ENCODE peak calls at places on chromosomes 11 and 22, in four cellular contexts. One of them, this sample, is unnamed.

GRCh38 chr11:128553662-128554392 is 33.5 kb downstream of the ETS1 start:
- DNase-seq in brain microvascular endothelial cell: no peak
- DNase-seq in progenitor cell of endocrine pancreas: no peak
- DNase-seq in NCI-H2081: no peak
- DNase-seq in this sample: no peak

GRCh38 chr11:12577746-12578644 is 96.2 kb upstream of the TEAD1 start:
- DNase-seq in brain microvascular endothelial cell: no peak
- DNase-seq in progenitor cell of endocrine pancreas: no peak
- DNase-seq in NCI-H2081: no peak
- DNase-seq in this sample: no peak

GRCh38 chr11:59676205-59676604 is 7.4 kb upstream of the PATL1 start:
- DNase-seq in brain microvascular endothelial cell: no peak
- DNase-seq in progenitor cell of endocrine pancreas: no peak
- DNase-seq in NCI-H2081: no peak
- DNase-seq in this sample: no peak

GRCh38 chr22:23012081-23012622 is 58.2 kb upstream of the GNAZ start:
- DNase-seq in progenitor cell of endocrine pancreas: no peak
- DNase-seq in NCI-H2081: no peak
- DNase-seq in brain microvascular endothelial cell: no peak
- DNase-seq in this sample: no peak

GRCh38 chr22:19892249-19892879 is 37.7 kb upstream of the GNB1L start:
- DNase-seq in progenitor cell of endocrine pancreas: no peak
- DNase-seq in brain microvascular endothelial cell: peak; percentile 22
- DNase-seq in NCI-H2081: no peak
- DNase-seq in this sample: no peak

GRCh38 chr22:31127181-31127772 is 4.5 kb downstream of the INPP5J start:
- DNase-seq in brain microvascular endothelial cell: no peak
- DNase-seq in progenitor cell of endocrine pancreas: no peak
- DNase-seq in NCI-H2081: no peak
- DNase-seq in this sample: no peak

GRCh38 chr11:113992459-113993105 is 17.7 kb downstream of the HTR3A start:
- DNase-seq in progenitor cell of endocrine pancreas: no peak
- DNase-seq in brain microvascular endothelial cell: no peak
- DNase-seq in NCI-H2081: peak; percentile 57
- DNase-seq in this sample: no peak

GRCh38 chr11:565921-566509 is 5.2 kb downstream of the RASSF7 start:
- DNase-seq in brain microvascular endothelial cell: no peak
- DNase-seq in progenitor cell of endocrine pancreas: no peak
- DNase-seq in NCI-H2081: no peak
- DNase-seq in this sample: no peak

GRCh38 chr22:32528316-32528715 is 53.7 kb downstream of the FBXO7 start:
- DNase-seq in NCI-H2081: no peak
- DNase-seq in progenitor cell of endocrine pancreas: no peak
- DNase-seq in brain microvascular endothelial cell: no peak
- DNase-seq in this sample: no peak

GRCh38 chr11:3340025-3340424 is 38.9 kb downstream of the ZNF195 start:
- DNase-seq in brain microvascular endothelial cell: peak; percentile 90
- DNase-seq in progenitor cell of endocrine pancreas: no peak
- DNase-seq in NCI-H2081: no peak
- DNase-seq in this sample: no peak

GRCh38 chr22:32710896-32711295 is 90.6 kb upstream of the TIMP3 start:
- DNase-seq in NCI-H2081: no peak
- DNase-seq in brain microvascular endothelial cell: no peak
- DNase-seq in progenitor cell of endocrine pancreas: no peak
- DNase-seq in this sample: no peak

GRCh38 chr11:71488086-71488967 is 35.3 kb downstream of the NADSYN1 start:
- DNase-seq in NCI-H2081: no peak
- DNase-seq in brain microvascular endothelial cell: peak; percentile 52
- DNase-seq in progenitor cell of endocrine pancreas: no peak
- DNase-seq in this sample: peak; percentile 28

GRCh38 chr22:38034278-38034882 is 22.8 kb upstream of the PICK1 start:
- DNase-seq in progenitor cell of endocrine pancreas: no peak
- DNase-seq in NCI-H2081: no peak
- DNase-seq in brain microvascular endothelial cell: peak; percentile 91
- DNase-seq in this sample: peak; percentile 92

GRCh38 chr11:6438979-6439571 is 1.7 kb downstream of the HPX start:
- DNase-seq in brain microvascular endothelial cell: peak; percentile 35
- DNase-seq in progenitor cell of endocrine pancreas: peak; percentile 26
- DNase-seq in NCI-H2081: peak; percentile 49
- DNase-seq in this sample: no peak

GRCh38 chr11:126857860-126858808 is 142.4 kb downstream of the KIRREL3 start:
- DNase-seq in progenitor cell of endocrine pancreas: no peak
- DNase-seq in brain microvascular endothelial cell: no peak
- DNase-seq in NCI-H2081: peak; percentile 98
- DNase-seq in this sample: no peak

GRCh38 chr22:32076726-32077550 is 33.9 kb downstream of the SLC5A1 start:
- DNase-seq in progenitor cell of endocrine pancreas: no peak
- DNase-seq in brain microvascular endothelial cell: no peak
- DNase-seq in NCI-H2081: no peak
- DNase-seq in this sample: no peak

GRCh38 chr22:50307891-50308596 is 598 bp upstream of the PLXNB2 start:
- DNase-seq in brain microvascular endothelial cell: no peak
- DNase-seq in progenitor cell of endocrine pancreas: no peak
- DNase-seq in NCI-H2081: no peak
- DNase-seq in this sample: no peak

GRCh38 chr11:84780689-84781293 is 846.4 kb downstream of the DLG2 start:
- DNase-seq in progenitor cell of endocrine pancreas: no peak
- DNase-seq in brain microvascular endothelial cell: peak; percentile 2
- DNase-seq in NCI-H2081: peak; percentile 30
- DNase-seq in this sample: no peak

GRCh38 chr11:78188809-78189724 is at the start of gene USP35:
- DNase-seq in progenitor cell of endocrine pancreas: no peak
- DNase-seq in brain microvascular endothelial cell: no peak
- DNase-seq in NCI-H2081: no peak
- DNase-seq in this sample: peak; percentile 78

GRCh38 chr11:125517116-125517804 is 21.2 kb upstream of the FEZ1 start:
- DNase-seq in brain microvascular endothelial cell: peak; percentile 83
- DNase-seq in progenitor cell of endocrine pancreas: no peak
- DNase-seq in NCI-H2081: no peak
- DNase-seq in this sample: no peak

GRCh38 chr22:43262990-43263644 is 76.2 kb upstream of the TTLL12 start:
- DNase-seq in brain microvascular endothelial cell: peak; percentile 48
- DNase-seq in progenitor cell of endocrine pancreas: no peak
- DNase-seq in NCI-H2081: no peak
- DNase-seq in this sample: no peak

GRCh38 chr11:43576834-43577521 is 103.6 kb upstream of the HSD17B12 start:
- DNase-seq in brain microvascular endothelial cell: peak; percentile 43
- DNase-seq in NCI-H2081: no peak
- DNase-seq in progenitor cell of endocrine pancreas: no peak
- DNase-seq in this sample: no peak

GRCh38 chr22:41762980-41763779 is 37.3 kb upstream of the CCDC134 start:
- DNase-seq in progenitor cell of endocrine pancreas: peak; percentile 12
- DNase-seq in brain microvascular endothelial cell: peak; percentile 9
- DNase-seq in NCI-H2081: peak; percentile 62
- DNase-seq in this sample: peak; percentile 37

GRCh38 chr11:12362857-12363256 is 14.5 kb upstream of the PARVA start:
- DNase-seq in progenitor cell of endocrine pancreas: no peak
- DNase-seq in brain microvascular endothelial cell: no peak
- DNase-seq in NCI-H2081: no peak
- DNase-seq in this sample: no peak

GRCh38 chr22:45599836-45600577 is 71.6 kb upstream of the ATXN10 start:
- DNase-seq in brain microvascular endothelial cell: no peak
- DNase-seq in progenitor cell of endocrine pancreas: no peak
- DNase-seq in NCI-H2081: no peak
- DNase-seq in this sample: no peak

GRCh38 chr11:74710291-74710938 is 20.8 kb downstream of the CHRDL2 start:
- DNase-seq in progenitor cell of endocrine pancreas: no peak
- DNase-seq in brain microvascular endothelial cell: peak; percentile 35
- DNase-seq in NCI-H2081: no peak
- DNase-seq in this sample: no peak

GRCh38 chr11:47861762-47862161 is 13.6 kb upstream of the NUP160 start:
- DNase-seq in NCI-H2081: no peak
- DNase-seq in progenitor cell of endocrine pancreas: no peak
- DNase-seq in brain microvascular endothelial cell: peak; percentile 51
- DNase-seq in this sample: no peak

GRCh38 chr11:130522284-130522961 is 74.0 kb downstream of the ADAMTS15 start:
- DNase-seq in progenitor cell of endocrine pancreas: peak; percentile 23
- DNase-seq in NCI-H2081: no peak
- DNase-seq in brain microvascular endothelial cell: peak; percentile 93
- DNase-seq in this sample: peak; percentile 97

GRCh38 chr11:102994101-102994500 is 38.6 kb upstream of the MMP13 start:
- DNase-seq in progenitor cell of endocrine pancreas: no peak
- DNase-seq in brain microvascular endothelial cell: no peak
- DNase-seq in NCI-H2081: no peak
- DNase-seq in this sample: no peak

GRCh38 chr11:95341246-95341645 is 110.2 kb upstream of the SESN3 start:
- DNase-seq in brain microvascular endothelial cell: no peak
- DNase-seq in NCI-H2081: no peak
- DNase-seq in progenitor cell of endocrine pancreas: no peak
- DNase-seq in this sample: no peak

This sample was measured in posterior vena cava.